ENCODE peak calls at places on chromosomes 6 and 20, in six cellular contexts. One of them, this sample, is unnamed.

GRCh38 chr20:36439040-36439730 is 102.1 kb upstream of the MYL9 start:
- DNase-seq in cardiac muscle cell: peak; percentile 69
- DNase-seq in LHCN-M2: peak; percentile 29
- DNase-seq in posterior cingulate gyrus: peak; percentile 95
- DNase-seq in H7: peak; percentile 91
- DNase-seq in glutamatergic neuron: peak; percentile 86
- DNase-seq in this sample: peak; percentile 47

GRCh38 chr6:11848852-11849731 is 70.5 kb upstream of the ADTRP start:
- DNase-seq in LHCN-M2: peak; percentile 29
- DNase-seq in cardiac muscle cell: peak; percentile 34
- DNase-seq in posterior cingulate gyrus: no peak
- DNase-seq in H7: no peak
- DNase-seq in glutamatergic neuron: no peak
- DNase-seq in this sample: no peak

GRCh38 chr6:6913346-6913745 is 194.4 kb upstream of the RREB1 start:
- DNase-seq in cardiac muscle cell: no peak
- DNase-seq in LHCN-M2: no peak
- DNase-seq in H7: no peak
- DNase-seq in glutamatergic neuron: no peak
- DNase-seq in posterior cingulate gyrus: no peak
- DNase-seq in this sample: no peak

GRCh38 chr6:152004036-152004566 is 196.6 kb downstream of the ESR1 start:
- DNase-seq in LHCN-M2: peak; percentile 66
- DNase-seq in cardiac muscle cell: no peak
- DNase-seq in H7: no peak
- DNase-seq in glutamatergic neuron: no peak
- DNase-seq in posterior cingulate gyrus: no peak
- DNase-seq in this sample: no peak

GRCh38 chr6:119078449-119079287 is at the start of gene FAM184A:
- DNase-seq in glutamatergic neuron: peak; percentile 91
- DNase-seq in H7: peak; percentile 87
- DNase-seq in cardiac muscle cell: peak; percentile 69
- DNase-seq in LHCN-M2: peak; percentile 42
- DNase-seq in posterior cingulate gyrus: peak; percentile 96
- DNase-seq in this sample: peak; percentile 80

GRCh38 chr6:41373919-41374617 is 38.7 kb downstream of the NCR2 start:
- DNase-seq in cardiac muscle cell: peak; percentile 13
- DNase-seq in H7: peak; percentile 84
- DNase-seq in LHCN-M2: no peak
- DNase-seq in posterior cingulate gyrus: peak; percentile 85
- DNase-seq in glutamatergic neuron: peak; percentile 39
- DNase-seq in this sample: no peak

GRCh38 chr6:25889877-25890853 is 16.1 kb upstream of the SLC17A3 start:
- DNase-seq in LHCN-M2: peak; percentile 58
- DNase-seq in H7: peak; percentile 47
- DNase-seq in posterior cingulate gyrus: no peak
- DNase-seq in glutamatergic neuron: peak; percentile 19
- DNase-seq in cardiac muscle cell: peak; percentile 78
- DNase-seq in this sample: no peak

GRCh38 chr6:8193541-8193940 is 91.2 kb upstream of the EEF1E1 start:
- DNase-seq in H7: no peak
- DNase-seq in posterior cingulate gyrus: no peak
- DNase-seq in glutamatergic neuron: no peak
- DNase-seq in LHCN-M2: no peak
- DNase-seq in cardiac muscle cell: no peak
- DNase-seq in this sample: no peak

GRCh38 chr6:74768738-74769137 is 437.1 kb downstream of the COL12A1 start:
- DNase-seq in glutamatergic neuron: no peak
- DNase-seq in H7: no peak
- DNase-seq in cardiac muscle cell: no peak
- DNase-seq in LHCN-M2: no peak
- DNase-seq in posterior cingulate gyrus: no peak
- DNase-seq in this sample: no peak

GRCh38 chr6:15927531-15928230 is 201.2 kb upstream of the MYLIP start:
- DNase-seq in H7: no peak
- DNase-seq in cardiac muscle cell: no peak
- DNase-seq in posterior cingulate gyrus: no peak
- DNase-seq in glutamatergic neuron: no peak
- DNase-seq in LHCN-M2: no peak
- DNase-seq in this sample: no peak

GRCh38 chr6:163408352-163408991 is 6.0 kb upstream of the QKI start:
- DNase-seq in LHCN-M2: no peak
- DNase-seq in cardiac muscle cell: no peak
- DNase-seq in posterior cingulate gyrus: no peak
- DNase-seq in glutamatergic neuron: no peak
- DNase-seq in H7: no peak
- DNase-seq in this sample: no peak

GRCh38 chr6:47478233-47479155 is 905 bp downstream of the CD2AP start:
- DNase-seq in LHCN-M2: peak; percentile 21
- DNase-seq in H7: peak; percentile 69
- DNase-seq in glutamatergic neuron: no peak
- DNase-seq in posterior cingulate gyrus: no peak
- DNase-seq in cardiac muscle cell: peak; percentile 35
- DNase-seq in this sample: no peak

GRCh38 chr6:41371992-41372525 is 36.7 kb downstream of the NCR2 start:
- DNase-seq in H7: peak; percentile 75
- DNase-seq in glutamatergic neuron: peak; percentile 61
- DNase-seq in cardiac muscle cell: peak; percentile 42
- DNase-seq in LHCN-M2: no peak
- DNase-seq in posterior cingulate gyrus: no peak
- DNase-seq in this sample: peak; percentile 50

GRCh38 chr6:159943965-159944598 is 24.8 kb upstream of the IGF2R start:
- DNase-seq in posterior cingulate gyrus: no peak
- DNase-seq in glutamatergic neuron: no peak
- DNase-seq in H7: no peak
- DNase-seq in cardiac muscle cell: no peak
- DNase-seq in LHCN-M2: no peak
- DNase-seq in this sample: no peak

GRCh38 chr6:43716099-43716498 is 28.5 kb upstream of the MRPS18A start:
- DNase-seq in LHCN-M2: no peak
- DNase-seq in posterior cingulate gyrus: peak; percentile 86
- DNase-seq in cardiac muscle cell: peak; percentile 89
- DNase-seq in glutamatergic neuron: no peak
- DNase-seq in H7: peak; percentile 72
- DNase-seq in this sample: no peak

GRCh38 chr6:149863846-149864577 is at the start of gene LRP11:
- DNase-seq in LHCN-M2: peak; percentile 83
- DNase-seq in posterior cingulate gyrus: peak; percentile 98
- DNase-seq in glutamatergic neuron: peak; percentile 85
- DNase-seq in H7: peak; percentile 98
- DNase-seq in cardiac muscle cell: peak; percentile 85
- DNase-seq in this sample: peak; percentile 71

GRCh38 chr6:156953478-156954146 is 176.4 kb downstream of the ARID1B start:
- DNase-seq in posterior cingulate gyrus: no peak
- DNase-seq in H7: peak; percentile 76
- DNase-seq in glutamatergic neuron: no peak
- DNase-seq in cardiac muscle cell: peak; percentile 97
- DNase-seq in LHCN-M2: peak; percentile 99
- DNase-seq in this sample: peak; percentile 54

GRCh38 chr20:46402236-46402886 is 4.1 kb downstream of the ELMO2 start:
- DNase-seq in cardiac muscle cell: peak; percentile 13
- DNase-seq in glutamatergic neuron: no peak
- DNase-seq in LHCN-M2: no peak
- DNase-seq in H7: no peak
- DNase-seq in posterior cingulate gyrus: peak; percentile 88
- DNase-seq in this sample: no peak

GRCh38 chr20:31835977-31836852 is 9.2 kb downstream of the FOXS1 start:
- DNase-seq in cardiac muscle cell: peak; percentile 94
- DNase-seq in glutamatergic neuron: no peak
- DNase-seq in H7: peak; percentile 82
- DNase-seq in posterior cingulate gyrus: peak; percentile 95
- DNase-seq in LHCN-M2: peak; percentile 90
- DNase-seq in this sample: no peak

GRCh38 chr6:148273962-148274752 is 68.5 kb upstream of the SASH1 start:
- DNase-seq in posterior cingulate gyrus: no peak
- DNase-seq in LHCN-M2: no peak
- DNase-seq in cardiac muscle cell: no peak
- DNase-seq in glutamatergic neuron: no peak
- DNase-seq in H7: no peak
- DNase-seq in this sample: no peak

GRCh38 chr20:53381568-53382262 is 211.9 kb downstream of the ZNF217 start:
- DNase-seq in LHCN-M2: no peak
- DNase-seq in glutamatergic neuron: no peak
- DNase-seq in cardiac muscle cell: no peak
- DNase-seq in posterior cingulate gyrus: no peak
- DNase-seq in H7: no peak
- DNase-seq in this sample: no peak

GRCh38 chr20:20317195-20318113 is 50.5 kb upstream of the INSM1 start:
- DNase-seq in glutamatergic neuron: peak; percentile 44
- DNase-seq in posterior cingulate gyrus: peak; percentile 55
- DNase-seq in LHCN-M2: no peak
- DNase-seq in H7: no peak
- DNase-seq in cardiac muscle cell: no peak
- DNase-seq in this sample: no peak

GRCh38 chr20:50306478-50307423 is 116.1 kb downstream of the CEBPB start:
- DNase-seq in posterior cingulate gyrus: peak; percentile 52
- DNase-seq in cardiac muscle cell: no peak
- DNase-seq in glutamatergic neuron: no peak
- DNase-seq in H7: no peak
- DNase-seq in LHCN-M2: no peak
- DNase-seq in this sample: no peak

GRCh38 chr20:5714261-5715041 is 35.8 kb upstream of the SHLD1 start:
- DNase-seq in glutamatergic neuron: no peak
- DNase-seq in cardiac muscle cell: peak; percentile 74
- DNase-seq in H7: peak; percentile 35
- DNase-seq in LHCN-M2: peak; percentile 17
- DNase-seq in posterior cingulate gyrus: no peak
- DNase-seq in this sample: no peak

This sample was measured in mesothelial cell of epicardium.